ENCODE peak calls at places on chromosomes 12 and 14, in seven cellular contexts. B, Q, W, H, O, L and G are unnamed samples.
A peak's percentile ranks its signal among the peaks of the same experiment; 100 is the strongest.

GRCh38 chr14:68789798-68790655 is 2.8 kb downstream of the ZFP36L1 start:
- DNase-seq in B (peak; percentile 15), Q (no peak), W (no peak), H (peak; percentile 87), O (peak; percentile 34), L (no peak), G (no peak)

GRCh38 chr14:20683896-20684661 is at the start of gene RNASE4:
- DNase-seq in B (peak; percentile 78), Q (peak; percentile 74), W (peak; percentile 82), H (peak; percentile 98), O (peak; percentile 85), L (peak; percentile 84), G (peak; percentile 88)

GRCh38 chr14:95226801-95227200 is 69.5 kb upstream of the DICER1 start:
- DNase-seq in B (no peak), Q (no peak), W (no peak), H (no peak), O (no peak), L (no peak), G (no peak)

GRCh38 chr12:12282202-12282601 is 15.4 kb upstream of the LRP6 start:
- DNase-seq in B (no peak), Q (no peak), W (no peak), H (no peak), O (no peak), L (no peak), G (no peak)

GRCh38 chr12:47881826-47882427 is 22.9 kb downstream of the VDR start:
- DNase-seq in B (no peak), Q (no peak), W (no peak), H (no peak), O (no peak), L (no peak), G (no peak)

GRCh38 chr14:23559010-23559920 is 3.2 kb downstream of the THTPA start:
- DNase-seq in B (peak; percentile 64), Q (peak; percentile 48), W (peak; percentile 86), H (no peak), O (peak; percentile 57), L (peak; percentile 63), G (peak; percentile 57)

GRCh38 chr14:103315368-103315911 is 18.6 kb upstream of the EIF5 start:
- DNase-seq in B (no peak), Q (no peak), W (no peak), H (no peak), O (no peak), L (no peak), G (no peak)

GRCh38 chr12:113762155-113762848 is 203.8 kb downstream of the RBM19 start:
- DNase-seq in B (no peak), Q (no peak), W (peak; percentile 32), H (no peak), O (no peak), L (no peak), G (no peak)

GRCh38 chr12:131615316-131616053 is 95.4 kb upstream of the SFSWAP start:
- DNase-seq in B (no peak), Q (no peak), W (no peak), H (no peak), O (no peak), L (no peak), G (no peak)

GRCh38 chr12:64296301-64296700 is 74.2 kb upstream of the KICS2 start:
- DNase-seq in B (no peak), Q (no peak), W (no peak), H (no peak), O (no peak), L (no peak), G (no peak)